ENCODE peak calls at places on chromosome 13, in five cellular contexts. X is right atrium auricular region, O is body of pancreas, W is A673, Y is heart left ventricle. B is an unnamed sample.

GRCh38 chr13:85191996-85192395 is 607.2 kb downstream of the SLITRK6 start:
- DNase-seq in Y (no peak), O (no peak), X (no peak), W (no peak), B (no peak)

GRCh38 chr13:54912367-54912766 is 1883.8 kb downstream of the OLFM4 start:
- DNase-seq in Y (no peak), O (no peak), X (no peak), W (no peak), B (no peak)

GRCh38 chr13:110396913-110397379 is 89.9 kb downstream of the COL4A2 start:
- DNase-seq in W (no peak), O (peak; percentile 63), Y (peak; percentile 82), X (peak; percentile 98), B (no peak)

GRCh38 chr13:90281709-90282108 is 1065.8 kb upstream of the MIR17HG start:
- DNase-seq in W (no peak), Y (no peak), O (no peak), X (no peak), B (no peak)

GRCh38 chr13:48749144-48749543 is 95.4 kb downstream of the CYSLTR2 start:
- DNase-seq in O (no peak), W (no peak), Y (no peak), X (no peak), B (no peak)

GRCh38 chr13:110089815-110090214 is 217.1 kb downstream of the COL4A1 start:
- DNase-seq in X (no peak), Y (no peak), W (peak; percentile 14), O (no peak), B (no peak)

GRCh38 chr13:35857769-35858168 is 273.4 kb downstream of the DCLK1 start:
- DNase-seq in W (no peak), O (no peak), Y (no peak), X (no peak), B (no peak)

GRCh38 chr13:33353210-33353609 is 67.7 kb upstream of the STARD13 start:
- DNase-seq in O (no peak), W (no peak), X (peak; percentile 70), Y (peak; percentile 61), B (peak; percentile 35)

DNA sequence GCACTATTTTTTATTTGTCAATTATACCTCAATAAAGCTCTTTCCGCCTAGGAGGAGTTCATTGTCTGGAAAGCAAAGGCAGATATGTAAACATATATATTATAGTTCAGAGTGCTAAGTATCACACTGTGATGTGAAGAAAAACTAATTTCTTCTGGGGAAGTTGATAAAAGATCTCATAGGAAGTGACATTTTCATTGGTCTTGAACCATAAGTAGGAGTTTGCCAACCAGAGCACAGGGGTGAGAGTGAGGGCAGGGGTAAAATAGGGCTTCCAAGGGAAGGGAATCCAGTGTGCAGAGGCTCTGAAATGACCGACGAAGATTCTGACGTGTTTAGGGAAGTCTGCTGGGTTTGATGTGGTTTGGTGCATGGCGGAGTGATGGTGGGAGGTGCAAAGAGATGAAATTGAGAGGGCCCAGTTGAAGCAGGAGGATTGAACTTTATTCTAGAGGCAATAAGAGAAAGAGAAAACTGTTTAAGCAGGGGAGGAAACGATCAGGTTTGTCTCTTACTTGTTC is 781 bp upstream of the GTF2F2 start:
- DNase-seq in W (no peak), Y (no peak), X (no peak), O (no peak), B (no peak)
- H3K4me3 ChIP-seq in W (peak overlapping the region; percentile 67), Y (peak overlapping the region; percentile 97), X (peak overlapping the region; percentile 72), O (peak overlapping the region; percentile 75), B (peak overlapping the region; percentile 89)

GRCh38 chr13:60329221-60329983 is 67.6 kb upstream of the TDRD3 start:
- DNase-seq in X (no peak), O (peak; percentile 30), Y (no peak), W (peak; percentile 93), B (peak; percentile 26)
- TF ChIP-seq CTCF in X (peak; percentile 49), O (peak; percentile 21), Y (no peak), W (peak; percentile 84), B (peak; percentile 58)

GRCh38 chr13:41606646-41607045 is 149.3 kb downstream of the RGCC start:
- DNase-seq in W (no peak), Y (no peak), O (no peak), X (no peak), B (no peak)

GRCh38 chr13:41608111-41608510 is 150.8 kb downstream of the RGCC start:
- DNase-seq in O (no peak), W (no peak), Y (no peak), X (no peak), B (no peak)

GRCh38 chr13:41605319-41606285 is 148.3 kb downstream of the RGCC start:
- DNase-seq in O (no peak), X (no peak), W (no peak), Y (no peak), B (no peak)

GRCh38 chr13:41601718-41602445 is 144.5 kb downstream of the RGCC start:
- DNase-seq in W (no peak), Y (no peak), O (no peak), X (no peak), B (no peak)

GRCh38 chr13:41603917-41604316 is 146.6 kb downstream of the RGCC start:
- DNase-seq in O (peak; percentile 31), Y (no peak), X (no peak), W (peak; percentile 17), B (no peak)
- H3K9me3 ChIP-seq in O (no peaks in the 10 kb centered on the region), Y (no peaks in the 10 kb centered on the region), X (no peaks in the 10 kb centered on the region), W (no peaks in the 10 kb centered on the region), B (no peaks in the 10 kb centered on the region)

GRCh38 chr13:56773148-56773547 is 367.6 kb upstream of the PRR20A start:
- DNase-seq in O (no peak), X (no peak), Y (no peak), W (no peak), B (no peak)
- H3K4me3 ChIP-seq in O (no peak overlapping the region), X (no peak overlapping the region), Y (no peak overlapping the region), W (no peak overlapping the region), B (no peak overlapping the region)

GRCh38 chr13:58963321-58963720 is 1200.4 kb downstream of the DIAPH3 start:
- DNase-seq in Y (no peak), O (no peak), W (no peak), X (no peak), B (no peak)

GRCh38 chr13:58964048-58964447 is 1199.7 kb downstream of the DIAPH3 start:
- DNase-seq in W (no peak), O (no peak), X (no peak), Y (no peak), B (no peak)

GRCh38 chr13:58955546-58956385 is 1208.0 kb downstream of the DIAPH3 start:
- DNase-seq in X (no peak), Y (no peak), O (no peak), W (no peak), B (no peak)

GRCh38 chr13:58960909-58961308 is 1202.8 kb downstream of the DIAPH3 start:
- DNase-seq in Y (no peak), W (peak; percentile 30), O (no peak), X (no peak), B (no peak)
- TF ChIP-seq CTCF in Y (no peak), W (peak; percentile 55), O (no peak), X (peak; percentile 40), B (no peak)

GRCh38 chr13:21077360-21078353 is 16.3 kb upstream of the LATS2 start:
- DNase-seq in Y (no peak), O (no peak), X (no peak), W (no peak), B (no peak)
- H3K9me3 ChIP-seq in Y (no peaks in the 10 kb centered on the region), O (no peaks in the 10 kb centered on the region), X (no peaks in the 10 kb centered on the region), W (no peaks in the 10 kb centered on the region), B (no peaks in the 10 kb centered on the region)

GRCh38 chr13:25469179-25469545 is 97.4 kb downstream of the ATP8A2 start:
- DNase-seq in O (no peak), Y (no peak), W (no peak), X (no peak), B (no peak)
- H3K4me3 ChIP-seq in O (no peak overlapping the region), Y (no peak overlapping the region), W (peak overlapping the region; percentile 33), X (no peak overlapping the region), B (peak overlapping the region; percentile 45)

DNA sequence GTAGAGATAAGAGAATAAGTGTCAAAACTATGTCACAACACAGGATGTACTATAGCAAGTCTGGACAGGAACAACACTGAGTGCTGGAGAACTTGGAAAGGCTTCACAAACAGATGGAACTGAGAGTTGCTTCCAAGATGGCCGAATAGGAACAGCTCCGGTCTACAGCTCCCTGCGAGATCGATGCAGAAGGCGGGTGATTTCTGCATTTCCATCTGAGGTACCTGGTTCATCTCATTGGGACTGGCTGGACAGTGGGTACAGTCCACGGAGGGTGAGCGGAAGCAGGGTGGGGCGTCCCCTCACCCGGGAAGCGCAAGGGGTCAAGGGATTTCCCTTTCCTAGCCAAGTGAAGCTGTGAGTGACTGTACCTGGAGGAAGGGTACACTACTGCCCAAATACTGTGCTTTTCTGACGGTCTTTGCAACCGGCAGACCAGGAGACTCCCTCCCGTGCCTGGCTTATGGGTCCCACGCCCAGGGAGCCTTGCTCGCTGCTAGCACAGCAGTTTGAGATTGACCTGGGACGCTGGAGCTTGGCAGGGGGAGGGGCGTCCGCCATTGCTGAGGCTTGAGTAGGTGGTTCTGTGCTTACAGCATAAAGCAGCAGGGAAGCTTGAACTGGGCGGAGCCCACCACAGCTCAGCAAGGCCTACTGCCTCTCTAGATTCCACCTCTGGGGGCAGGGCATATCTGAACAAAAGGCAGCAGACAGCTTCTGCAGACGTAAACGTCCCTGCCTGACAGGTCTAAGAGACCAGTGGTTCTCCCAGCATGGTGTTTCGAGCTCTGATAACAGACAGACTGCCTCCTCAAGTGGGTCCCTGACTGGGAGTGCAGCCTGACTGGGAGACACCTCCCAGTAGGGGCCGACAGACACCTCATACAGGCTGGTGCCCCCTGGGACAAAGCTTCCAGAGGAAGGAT is 46.0 kb downstream of the USP12 start:
- DNase-seq in X (no peak), O (no peak), W (no peak), Y (no peak), B (no peak)
- TF ChIP-seq CTCF in X (no peak), O (no peak), W (no peak), Y (no peak), B (no peak)

DNA sequence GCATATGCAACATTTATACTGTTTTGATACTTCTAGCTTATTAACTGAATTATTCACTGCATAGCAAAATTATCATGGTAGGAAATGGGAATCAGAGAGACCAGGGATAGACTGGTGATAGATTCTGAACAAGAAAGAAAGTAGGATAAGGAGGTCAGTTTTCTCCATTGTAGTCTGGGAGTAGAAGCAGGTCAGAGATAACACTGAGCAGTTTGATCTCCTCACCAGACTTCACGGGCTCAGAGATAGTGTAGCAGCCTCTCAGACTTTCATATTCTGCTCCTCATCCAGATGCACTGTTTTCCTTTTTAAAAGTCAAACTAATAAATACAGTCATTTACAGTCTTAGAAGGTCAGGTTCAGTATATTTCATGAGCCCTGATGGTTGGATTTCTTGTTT is 56.0 kb upstream of the MYO16 start:
- DNase-seq in Y (no peak), W (no peak), X (no peak), O (no peak), B (no peak)
- H3K9me3 ChIP-seq in Y (no peaks in the 10 kb centered on the region), W (no peaks in the 10 kb centered on the region), X (no peaks in the 10 kb centered on the region), O (no peaks in the 10 kb centered on the region), B (no peaks in the 10 kb centered on the region)

GRCh38 chr13:59527500-59527899 is 636.2 kb downstream of the DIAPH3 start:
- DNase-seq in O (no peak), Y (no peak), X (no peak), W (no peak), B (no peak)

GRCh38 chr13:59533561-59534337 is 630.0 kb downstream of the DIAPH3 start:
- DNase-seq in X (no peak), W (peak; percentile 45), Y (no peak), O (no peak), B (no peak)

GRCh38 chr13:59534806-59535205 is 628.9 kb downstream of the DIAPH3 start:
- DNase-seq in O (no peak), W (no peak), Y (no peak), X (no peak), B (no peak)

GRCh38 chr13:59532405-59532804 is 631.3 kb downstream of the DIAPH3 start:
- DNase-seq in Y (no peak), O (no peak), W (no peak), X (no peak), B (no peak)

GRCh38 chr13:59531571-59532091 is 632.1 kb downstream of the DIAPH3 start:
- DNase-seq in X (peak; percentile 82), Y (peak; percentile 87), W (peak; percentile 91), O (peak; percentile 75), B (no peak)
- H3K4me3 ChIP-seq in X (no peak overlapping the region), Y (no peak overlapping the region), W (no peak overlapping the region), O (no peak overlapping the region), B (no peak overlapping the region)

B was measured in WERI-Rb-1.